ENCODE peak calls at places on chromosomes 11 and 22, in five cellular contexts. One of them, this sample, is unnamed.

GRCh38 chr11:121652982-121653381 is 200.2 kb upstream of the SORL1-AS1 start:
- DNase-seq in psoas muscle: no peak
- DNase-seq in pancreas: no peak
- DNase-seq in fibroblast of pulmonary artery: peak; percentile 39
- DNase-seq in IMR-90: no peak
- DNase-seq in this sample: no peak

GRCh38 chr11:119284344-119285157 is 32.4 kb downstream of the MCAM start:
- DNase-seq in IMR-90: peak; percentile 47
- DNase-seq in fibroblast of pulmonary artery: peak; percentile 62
- DNase-seq in psoas muscle: no peak
- DNase-seq in pancreas: no peak
- DNase-seq in this sample: peak; percentile 63

GRCh38 chr22:32531955-32532818 is 57.6 kb downstream of the FBXO7 start:
- DNase-seq in fibroblast of pulmonary artery: peak; percentile 49
- DNase-seq in pancreas: peak; percentile 45
- DNase-seq in psoas muscle: peak; percentile 90
- DNase-seq in IMR-90: peak; percentile 93
- DNase-seq in this sample: peak; percentile 73

GRCh38 chr11:113681711-113682410 is 24.2 kb downstream of the TMPRSS5 start:
- DNase-seq in IMR-90: no peak
- DNase-seq in fibroblast of pulmonary artery: peak; percentile 27
- DNase-seq in pancreas: no peak
- DNase-seq in psoas muscle: no peak
- DNase-seq in this sample: peak; percentile 6

GRCh38 chr11:74460065-74460464 is 7.3 kb downstream of the KCNE3 start:
- DNase-seq in fibroblast of pulmonary artery: no peak
- DNase-seq in IMR-90: no peak
- DNase-seq in pancreas: no peak
- DNase-seq in psoas muscle: no peak
- DNase-seq in this sample: no peak

GRCh38 chr11:79648766-79649545 is 208.1 kb upstream of the TENM4 start:
- DNase-seq in pancreas: no peak
- DNase-seq in fibroblast of pulmonary artery: no peak
- DNase-seq in IMR-90: no peak
- DNase-seq in psoas muscle: no peak
- DNase-seq in this sample: no peak

GRCh38 chr22:20116376-20116950 is 559 bp downstream of the RANBP1 start:
- DNase-seq in IMR-90: no peak
- DNase-seq in psoas muscle: no peak
- DNase-seq in fibroblast of pulmonary artery: no peak
- DNase-seq in pancreas: peak; percentile 56
- DNase-seq in this sample: no peak

GRCh38 chr11:15153231-15153630 is 38.5 kb downstream of the INSC start:
- DNase-seq in IMR-90: no peak
- DNase-seq in psoas muscle: no peak
- DNase-seq in pancreas: no peak
- DNase-seq in fibroblast of pulmonary artery: no peak
- DNase-seq in this sample: no peak

GRCh38 chr11:44010789-44011251 is 37.0 kb upstream of the ACCSL start:
- DNase-seq in fibroblast of pulmonary artery: no peak
- DNase-seq in psoas muscle: no peak
- DNase-seq in pancreas: peak; percentile 8
- DNase-seq in IMR-90: peak; percentile 48
- DNase-seq in this sample: no peak

GRCh38 chr11:114061053-114062049 is 1.8 kb downstream of the ZBTB16 start:
- DNase-seq in psoas muscle: peak; percentile 63
- DNase-seq in IMR-90: no peak
- DNase-seq in pancreas: no peak
- DNase-seq in fibroblast of pulmonary artery: peak; percentile 69
- DNase-seq in this sample: peak; percentile 11

GRCh38 chr11:102620858-102621561 is 4.1 kb downstream of the MMP20 start:
- DNase-seq in pancreas: no peak
- DNase-seq in fibroblast of pulmonary artery: peak; percentile 80
- DNase-seq in IMR-90: peak; percentile 88
- DNase-seq in psoas muscle: no peak
- DNase-seq in this sample: peak; percentile 61

GRCh38 chr11:69295995-69296889 is 2.3 kb downstream of the MYEOV start:
- DNase-seq in psoas muscle: peak; percentile 75
- DNase-seq in fibroblast of pulmonary artery: peak; percentile 93
- DNase-seq in IMR-90: peak; percentile 74
- DNase-seq in pancreas: no peak
- DNase-seq in this sample: peak; percentile 84

GRCh38 chr11:113278481-113278880 is 35.9 kb upstream of the TTC12 start:
- DNase-seq in pancreas: no peak
- DNase-seq in fibroblast of pulmonary artery: no peak
- DNase-seq in psoas muscle: no peak
- DNase-seq in IMR-90: no peak
- DNase-seq in this sample: no peak

GRCh38 chr11:61617515-61617914 is 36.6 kb upstream of the SYT7 start:
- DNase-seq in pancreas: no peak
- DNase-seq in psoas muscle: no peak
- DNase-seq in IMR-90: peak; percentile 29
- DNase-seq in fibroblast of pulmonary artery: no peak
- DNase-seq in this sample: no peak

GRCh38 chr11:115334932-115335788 is 169.1 kb downstream of the CADM1 start:
- DNase-seq in fibroblast of pulmonary artery: peak; percentile 49
- DNase-seq in pancreas: no peak
- DNase-seq in IMR-90: peak; percentile 52
- DNase-seq in psoas muscle: no peak
- DNase-seq in this sample: peak; percentile 42

GRCh38 chr22:20118572-20119020 is 1.6 kb upstream of the TRMT2A start:
- DNase-seq in fibroblast of pulmonary artery: no peak
- DNase-seq in pancreas: no peak
- DNase-seq in IMR-90: no peak
- DNase-seq in psoas muscle: peak; percentile 3
- DNase-seq in this sample: no peak

GRCh38 chr11:92211576-92212167 is 12.9 kb upstream of the FAT3 start:
- DNase-seq in IMR-90: peak; percentile 33
- DNase-seq in psoas muscle: no peak
- DNase-seq in pancreas: no peak
- DNase-seq in fibroblast of pulmonary artery: peak; percentile 28
- DNase-seq in this sample: peak; percentile 58

GRCh38 chr11:10540546-10540914 is 457 bp downstream of the RNF141 start:
- DNase-seq in fibroblast of pulmonary artery: peak; percentile 31
- DNase-seq in psoas muscle: no peak
- DNase-seq in IMR-90: peak; percentile 18
- DNase-seq in pancreas: peak; percentile 75
- DNase-seq in this sample: peak; percentile 52

GRCh38 chr22:47275479-47276218 is 513.2 kb downstream of the TBC1D22A start:
- DNase-seq in pancreas: no peak
- DNase-seq in psoas muscle: no peak
- DNase-seq in fibroblast of pulmonary artery: peak; percentile 32
- DNase-seq in IMR-90: no peak
- DNase-seq in this sample: no peak
- TF ChIP-seq CTCF in pancreas: no peak
- TF ChIP-seq CTCF in psoas muscle: no peak
- TF ChIP-seq CTCF in fibroblast of pulmonary artery: peak; percentile 35
- TF ChIP-seq CTCF in IMR-90: no peak
- TF ChIP-seq CTCF in this sample: no peak

DNA sequence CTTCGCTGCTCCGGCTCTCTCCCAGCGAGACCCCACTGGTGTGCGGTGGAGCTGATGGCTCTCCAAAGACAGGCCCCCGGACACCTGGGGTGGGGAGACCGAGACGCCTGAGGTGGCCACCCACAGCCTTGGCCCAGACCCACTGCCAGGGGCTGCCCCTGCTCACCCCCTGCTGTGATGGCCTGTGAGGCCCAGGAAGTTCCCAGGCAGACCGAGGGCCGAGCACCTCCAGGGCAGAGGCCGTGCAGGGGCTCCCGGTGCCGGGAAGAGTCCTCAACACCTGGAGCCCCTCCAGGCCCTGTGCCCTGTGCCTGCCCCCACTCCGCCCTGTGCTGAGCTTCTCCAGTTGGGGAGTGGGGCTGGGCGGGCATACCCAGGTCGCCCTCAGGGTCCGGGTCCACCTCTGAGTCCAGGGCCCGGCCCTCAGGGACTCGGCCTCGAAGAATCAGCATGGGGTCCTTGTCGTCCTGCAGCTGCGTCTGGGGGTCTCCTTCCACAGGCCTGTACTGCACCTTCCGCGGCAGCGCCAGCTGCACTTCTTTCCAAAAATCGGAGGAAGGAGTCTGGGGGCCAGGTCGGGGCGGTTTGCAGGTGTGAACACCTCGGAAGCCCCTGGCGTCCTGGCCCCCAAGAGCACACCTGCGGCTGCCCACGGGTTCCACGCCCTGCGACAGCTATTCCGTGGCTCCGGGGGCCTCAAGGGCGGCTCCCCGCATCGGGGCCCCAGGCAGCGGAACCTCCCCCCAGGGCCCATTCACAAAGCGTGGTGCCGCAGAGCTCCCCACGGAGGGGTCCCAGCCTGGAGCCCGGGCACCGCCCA is 8.6 kb downstream of the SIGIRR start:
- DNase-seq in fibroblast of pulmonary artery: no peak
- DNase-seq in psoas muscle: no peak
- DNase-seq in pancreas: no peak
- DNase-seq in IMR-90: no peak
- DNase-seq in this sample: no peak
- H3K4me3 ChIP-seq in fibroblast of pulmonary artery: peak overlapping the region; percentile 62
- H3K4me3 ChIP-seq in psoas muscle: peak overlapping the region; percentile 74
- H3K4me3 ChIP-seq in pancreas: peak overlapping the region; percentile 14
- H3K4me3 ChIP-seq in IMR-90: peak overlapping the region; percentile 54
- H3K4me3 ChIP-seq in this sample: no peak overlapping the region

DNA sequence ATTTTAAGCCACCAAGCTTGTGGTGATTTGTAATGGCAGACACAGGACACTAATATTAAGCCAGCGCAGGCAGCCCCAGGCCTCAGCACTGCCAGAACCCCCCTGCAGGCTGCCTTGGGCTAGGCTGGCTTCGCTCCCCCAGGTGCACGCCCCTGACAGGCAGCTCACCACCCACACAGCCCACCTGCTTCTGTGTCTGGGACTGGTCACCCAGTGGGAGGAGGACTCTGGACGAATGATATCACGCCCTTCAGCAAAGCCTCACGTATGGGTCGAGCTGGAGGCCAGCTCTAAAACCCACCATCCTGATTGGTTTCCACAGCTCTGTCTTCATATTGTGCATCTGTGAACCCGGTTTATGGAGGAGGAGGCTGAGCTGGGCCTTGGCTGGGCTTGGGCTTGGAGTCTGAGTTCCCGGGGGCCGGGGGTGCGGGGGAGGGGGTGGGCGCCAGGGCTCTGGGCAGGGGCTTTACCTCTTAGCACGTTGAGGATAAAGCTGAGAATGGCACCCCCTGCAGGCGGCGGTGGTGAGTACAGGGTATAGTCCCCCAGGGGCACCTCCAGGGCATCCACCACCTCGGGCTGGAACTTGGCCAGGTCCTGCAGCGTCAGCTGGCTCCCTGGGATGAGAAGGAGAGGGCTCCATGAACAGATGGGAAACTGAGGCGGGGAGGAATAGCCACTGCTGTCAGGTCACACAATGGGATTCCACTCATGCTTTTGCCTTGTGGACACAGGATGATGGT is 13.8 kb downstream of the GGT5 start:
- DNase-seq in pancreas: peak; percentile 59
- DNase-seq in IMR-90: no peak
- DNase-seq in psoas muscle: no peak
- DNase-seq in fibroblast of pulmonary artery: no peak
- DNase-seq in this sample: no peak
- TF ChIP-seq CTCF in pancreas: peak; percentile 38
- TF ChIP-seq CTCF in IMR-90: peak; percentile 30
- TF ChIP-seq CTCF in psoas muscle: no peak
- TF ChIP-seq CTCF in fibroblast of pulmonary artery: peak; percentile 34
- TF ChIP-seq CTCF in this sample: peak; percentile 28

GRCh38 chr22:38924197-38924952 is 33.0 kb upstream of the APOBEC3A start:
- DNase-seq in fibroblast of pulmonary artery: peak; percentile 90
- DNase-seq in IMR-90: peak; percentile 90
- DNase-seq in pancreas: peak; percentile 90
- DNase-seq in psoas muscle: peak; percentile 60
- DNase-seq in this sample: peak; percentile 79

GRCh38 chr22:38923463-38924196 is 33.8 kb upstream of the APOBEC3A start:
- DNase-seq in IMR-90: peak; percentile 85
- DNase-seq in fibroblast of pulmonary artery: peak; percentile 69
- DNase-seq in psoas muscle: peak; percentile 73
- DNase-seq in pancreas: peak; percentile 77
- DNase-seq in this sample: peak; percentile 55

GRCh38 chr22:38925571-38926041 is 31.8 kb upstream of the APOBEC3A start:
- DNase-seq in psoas muscle: no peak
- DNase-seq in pancreas: no peak
- DNase-seq in IMR-90: peak; percentile 30
- DNase-seq in fibroblast of pulmonary artery: no peak
- DNase-seq in this sample: no peak

GRCh38 chr22:38930512-38930911 is 26.9 kb upstream of the APOBEC3A start:
- DNase-seq in IMR-90: no peak
- DNase-seq in pancreas: no peak
- DNase-seq in psoas muscle: no peak
- DNase-seq in fibroblast of pulmonary artery: no peak
- DNase-seq in this sample: no peak

GRCh38 chr22:38927033-38927789 is 30.2 kb upstream of the APOBEC3A start:
- DNase-seq in IMR-90: peak; percentile 37
- DNase-seq in psoas muscle: peak; percentile 77
- DNase-seq in fibroblast of pulmonary artery: peak; percentile 39
- DNase-seq in pancreas: peak; percentile 82
- DNase-seq in this sample: peak; percentile 51
- H3K4me3 ChIP-seq in IMR-90: no peak overlapping the region
- H3K4me3 ChIP-seq in psoas muscle: peak overlapping the region; percentile 59
- H3K4me3 ChIP-seq in fibroblast of pulmonary artery: no peak overlapping the region
- H3K4me3 ChIP-seq in pancreas: peak overlapping the region; percentile 1
- H3K4me3 ChIP-seq in this sample: no peak overlapping the region

GRCh38 chr11:134033276-134033675 is 35.6 kb upstream of the JAM3 start:
- DNase-seq in pancreas: no peak
- DNase-seq in psoas muscle: no peak
- DNase-seq in fibroblast of pulmonary artery: no peak
- DNase-seq in IMR-90: no peak
- DNase-seq in this sample: no peak

GRCh38 chr11:134032031-134032430 is 36.8 kb upstream of the JAM3 start:
- DNase-seq in pancreas: no peak
- DNase-seq in fibroblast of pulmonary artery: no peak
- DNase-seq in psoas muscle: no peak
- DNase-seq in IMR-90: no peak
- DNase-seq in this sample: no peak

GRCh38 chr11:134032501-134033091 is 36.3 kb upstream of the JAM3 start:
- DNase-seq in fibroblast of pulmonary artery: no peak
- DNase-seq in pancreas: no peak
- DNase-seq in IMR-90: no peak
- DNase-seq in psoas muscle: no peak
- DNase-seq in this sample: no peak

GRCh38 chr11:134028368-134028920 is 40.4 kb upstream of the JAM3 start:
- DNase-seq in IMR-90: no peak
- DNase-seq in fibroblast of pulmonary artery: no peak
- DNase-seq in psoas muscle: no peak
- DNase-seq in pancreas: no peak
- DNase-seq in this sample: no peak

GRCh38 chr11:134030853-134031252 is 38.0 kb upstream of the JAM3 start:
- DNase-seq in pancreas: no peak
- DNase-seq in fibroblast of pulmonary artery: no peak
- DNase-seq in psoas muscle: no peak
- DNase-seq in IMR-90: no peak
- DNase-seq in this sample: no peak
- TF ChIP-seq CTCF in pancreas: no peak
- TF ChIP-seq CTCF in fibroblast of pulmonary artery: peak; percentile 4
- TF ChIP-seq CTCF in psoas muscle: no peak
- TF ChIP-seq CTCF in IMR-90: no peak
- TF ChIP-seq CTCF in this sample: no peak